ENCODE peak calls at places on chromosomes 3 and 15, in five cellular contexts. One of them, this sample, is unnamed.

GRCh38 chr3:12957824-12958792 is 115.1 kb downstream of the IQSEC1 start:
- DNase-seq in HepG2: no peak
- DNase-seq in K562: no peak
- DNase-seq in GM12878: no peak
- DNase-seq in A549: no peak
- DNase-seq in this sample: no peak

GRCh38 chr3:1883489-1883888 is 215.2 kb upstream of the CNTN4 start:
- DNase-seq in HepG2: no peak
- DNase-seq in GM12878: no peak
- DNase-seq in K562: no peak
- DNase-seq in A549: no peak
- DNase-seq in this sample: no peak

GRCh38 chr15:68637755-68638405 is 59.1 kb downstream of the CORO2B start:
- DNase-seq in GM12878: no peak
- DNase-seq in HepG2: no peak
- DNase-seq in A549: no peak
- DNase-seq in K562: no peak
- DNase-seq in this sample: no peak

GRCh38 chr15:27866505-27867165 is 232.5 kb downstream of the OCA2 start:
- DNase-seq in K562: no peak
- DNase-seq in HepG2: no peak
- DNase-seq in GM12878: no peak
- DNase-seq in A549: no peak
- DNase-seq in this sample: no peak

GRCh38 chr15:94247789-94248638 is 16.7 kb downstream of the MCTP2 start:
- DNase-seq in HepG2: peak
- DNase-seq in A549: no peak
- DNase-seq in K562: no peak
- DNase-seq in GM12878: no peak
- DNase-seq in this sample: no peak

GRCh38 chr3:69746119-69746518 is 6.9 kb downstream of the MITF start:
- DNase-seq in A549: no peak
- DNase-seq in GM12878: no peak
- DNase-seq in K562: no peak
- DNase-seq in HepG2: no peak
- DNase-seq in this sample: no peak

GRCh38 chr15:82832601-82833209 is 23.3 kb downstream of the WHAMM start:
- DNase-seq in HepG2: no peak
- DNase-seq in K562: no peak
- DNase-seq in A549: peak
- DNase-seq in GM12878: peak
- DNase-seq in this sample: no peak

GRCh38 chr3:133413166-133414020 is 13.5 kb downstream of the BFSP2 start:
- DNase-seq in A549: no peak
- DNase-seq in HepG2: no peak
- DNase-seq in K562: no peak
- DNase-seq in GM12878: no peak
- DNase-seq in this sample: no peak

GRCh38 chr15:30990036-30990435 is 1.4 kb downstream of the MTMR10 start:
- DNase-seq in GM12878: no peak
- DNase-seq in HepG2: peak
- DNase-seq in K562: no peak
- DNase-seq in A549: peak
- DNase-seq in this sample: no peak

GRCh38 chr3:169150874-169151273 is 512.6 kb downstream of the MECOM start:
- DNase-seq in K562: no peak
- DNase-seq in HepG2: no peak
- DNase-seq in A549: no peak
- DNase-seq in GM12878: no peak
- DNase-seq in this sample: no peak

GRCh38 chr3:68972358-68972979 is 40.1 kb upstream of the TAFA4 start:
- DNase-seq in HepG2: peak
- DNase-seq in GM12878: no peak
- DNase-seq in A549: peak
- DNase-seq in K562: peak
- DNase-seq in this sample: peak

GRCh38 chr3:43405888-43406636 is 119.7 kb downstream of the SNRK start:
- DNase-seq in GM12878: no peak
- DNase-seq in K562: peak
- DNase-seq in HepG2: no peak
- DNase-seq in A549: no peak
- DNase-seq in this sample: no peak

GRCh38 chr3:172329070-172329469 is 119.2 kb downstream of the GHSR start:
- DNase-seq in HepG2: no peak
- DNase-seq in K562: no peak
- DNase-seq in A549: no peak
- DNase-seq in GM12878: no peak
- DNase-seq in this sample: peak

GRCh38 chr3:148902173-148902791 is 37.2 kb downstream of the CPA3 start:
- DNase-seq in A549: no peak
- DNase-seq in GM12878: no peak
- DNase-seq in HepG2: no peak
- DNase-seq in K562: no peak
- DNase-seq in this sample: no peak

GRCh38 chr3:64763980-64764379 is 76.2 kb upstream of the ADAMTS9 start:
- DNase-seq in A549: no peak
- DNase-seq in GM12878: no peak
- DNase-seq in HepG2: no peak
- DNase-seq in K562: no peak
- DNase-seq in this sample: peak

GRCh38 chr3:192033246-192033645 is 572.3 kb downstream of the PYDC2 start:
- DNase-seq in GM12878: no peak
- DNase-seq in K562: no peak
- DNase-seq in A549: no peak
- DNase-seq in HepG2: no peak
- DNase-seq in this sample: no peak

GRCh38 chr3:49422379-49423248 is at the start of gene AMT:
- DNase-seq in GM12878: no peak
- DNase-seq in HepG2: peak
- DNase-seq in A549: no peak
- DNase-seq in K562: no peak
- DNase-seq in this sample: peak

GRCh38 chr3:156050918-156051317 is 69.5 kb upstream of the KCNAB1 start:
- DNase-seq in GM12878: no peak
- DNase-seq in A549: no peak
- DNase-seq in HepG2: no peak
- DNase-seq in K562: peak
- DNase-seq in this sample: no peak

GRCh38 chr15:55475842-55476241 is 32.2 kb downstream of the DNAAF4 start:
- DNase-seq in A549: no peak
- DNase-seq in GM12878: peak
- DNase-seq in HepG2: no peak
- DNase-seq in K562: no peak
- DNase-seq in this sample: no peak

GRCh38 chr15:83837946-83838571 is 184.1 kb downstream of the ADAMTSL3 start:
- DNase-seq in HepG2: peak
- DNase-seq in K562: peak
- DNase-seq in A549: peak
- DNase-seq in GM12878: no peak
- DNase-seq in this sample: peak

GRCh38 chr15:61659571-61660190 is 400.6 kb downstream of the VPS13C start:
- DNase-seq in GM12878: no peak
- DNase-seq in HepG2: no peak
- DNase-seq in A549: no peak
- DNase-seq in K562: no peak
- DNase-seq in this sample: no peak

GRCh38 chr15:42210703-42211102 is 2.6 kb upstream of the VPS39 start:
- DNase-seq in A549: no peak
- DNase-seq in K562: no peak
- DNase-seq in GM12878: no peak
- DNase-seq in HepG2: no peak
- DNase-seq in this sample: no peak

GRCh38 chr3:123397921-123398785 is 50.7 kb downstream of the ADCY5 start:
- DNase-seq in HepG2: no peak
- DNase-seq in A549: no peak
- DNase-seq in GM12878: no peak
- DNase-seq in K562: no peak
- DNase-seq in this sample: no peak

GRCh38 chr3:179732661-179733348 is 80.0 kb downstream of the USP13 start:
- DNase-seq in HepG2: peak
- DNase-seq in A549: no peak
- DNase-seq in K562: no peak
- DNase-seq in GM12878: no peak
- DNase-seq in this sample: no peak

GRCh38 chr3:72629191-72629611 is 219.0 kb downstream of the SHQ1 start:
- DNase-seq in GM12878: no peak
- DNase-seq in HepG2: no peak
- DNase-seq in A549: no peak
- DNase-seq in K562: no peak
- DNase-seq in this sample: no peak

GRCh38 chr15:90838544-90838943 is 29.8 kb upstream of the FURIN start:
- DNase-seq in K562: no peak
- DNase-seq in HepG2: no peak
- DNase-seq in GM12878: no peak
- DNase-seq in A549: no peak
- DNase-seq in this sample: no peak

GRCh38 chr15:90838066-90838465 is 30.3 kb upstream of the FURIN start:
- DNase-seq in HepG2: no peak
- DNase-seq in A549: no peak
- DNase-seq in GM12878: no peak
- DNase-seq in K562: no peak
- DNase-seq in this sample: no peak

GRCh38 chr15:90837052-90837621 is 31.3 kb upstream of the FURIN start:
- DNase-seq in A549: no peak
- DNase-seq in GM12878: no peak
- DNase-seq in K562: no peak
- DNase-seq in HepG2: no peak
- DNase-seq in this sample: no peak

GRCh38 chr15:90836296-90836871 is 32.0 kb upstream of the FURIN start:
- DNase-seq in GM12878: no peak
- DNase-seq in K562: peak
- DNase-seq in HepG2: peak
- DNase-seq in A549: peak
- DNase-seq in this sample: no peak

GRCh38 chr15:90834626-90835025 is 33.8 kb upstream of the FURIN start:
- DNase-seq in GM12878: no peak
- DNase-seq in HepG2: no peak
- DNase-seq in A549: no peak
- DNase-seq in K562: peak
- DNase-seq in this sample: no peak
- TF ChIP-seq JUNB in GM12878: no peak
- TF ChIP-seq JUNB in HepG2: no peak
- TF ChIP-seq JUNB in A549: no peak
- TF ChIP-seq JUNB in K562: no peak
- TF ChIP-seq JUNB in this sample: no peak

GRCh38 chr15:95511680-95512079 is 818.8 kb upstream of the NR2F2 start:
- DNase-seq in GM12878: no peak
- DNase-seq in A549: no peak
- DNase-seq in HepG2: no peak
- DNase-seq in K562: no peak
- DNase-seq in this sample: no peak
- TF ChIP-seq JUNB in GM12878: no peak
- TF ChIP-seq JUNB in A549: no peak
- TF ChIP-seq JUNB in HepG2: no peak
- TF ChIP-seq JUNB in K562: no peak
- TF ChIP-seq JUNB in this sample: no peak

DNA sequence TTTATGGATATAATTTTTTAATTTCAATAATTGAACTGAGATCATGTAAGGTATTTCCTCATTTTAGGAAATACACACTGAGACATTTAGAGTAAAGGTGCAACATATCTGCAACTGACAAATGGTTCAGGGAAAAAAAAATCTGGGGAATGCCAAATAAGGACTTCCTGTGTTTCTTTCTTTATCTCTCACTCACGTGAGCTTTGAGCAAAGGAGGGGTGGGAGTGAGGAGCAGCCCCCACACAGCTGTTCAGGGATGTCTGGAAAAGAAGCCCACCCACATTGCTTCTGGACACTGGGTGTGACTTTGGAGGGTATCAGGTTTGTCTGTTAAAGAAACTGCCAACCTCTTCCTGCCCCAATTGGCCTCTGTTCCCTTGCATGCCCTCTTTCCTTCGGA is 5.6 kb upstream of the TP63 start:
- DNase-seq in GM12878: no peak
- DNase-seq in HepG2: no peak
- DNase-seq in A549: no peak
- DNase-seq in K562: no peak
- DNase-seq in this sample: no peak
- TF ChIP-seq JUNB in GM12878: no peak
- TF ChIP-seq JUNB in HepG2: no peak
- TF ChIP-seq JUNB in A549: no peak
- TF ChIP-seq JUNB in K562: no peak
- TF ChIP-seq JUNB in this sample: no peak

GRCh38 chr3:129688310-129688895 is 81.9 kb upstream of the PLXND1 start:
- DNase-seq in A549: no peak
- DNase-seq in GM12878: no peak
- DNase-seq in HepG2: peak
- DNase-seq in K562: no peak
- DNase-seq in this sample: peak
- TF ChIP-seq JUNB in A549: no peak
- TF ChIP-seq JUNB in GM12878: no peak
- TF ChIP-seq JUNB in HepG2: no peak
- TF ChIP-seq JUNB in K562: no peak
- TF ChIP-seq JUNB in this sample: no peak

GRCh38 chr3:117842086-117842485 is 1132.5 kb downstream of the TUSC7 start:
- DNase-seq in HepG2: no peak
- DNase-seq in A549: no peak
- DNase-seq in GM12878: no peak
- DNase-seq in K562: no peak
- DNase-seq in this sample: no peak
- TF ChIP-seq JUNB in HepG2: no peak
- TF ChIP-seq JUNB in A549: no peak
- TF ChIP-seq JUNB in GM12878: no peak
- TF ChIP-seq JUNB in K562: no peak
- TF ChIP-seq JUNB in this sample: no peak

GRCh38 chr15:67059127-67059553 is 6.3 kb upstream of the SMAD3 start:
- DNase-seq in HepG2: peak
- DNase-seq in A549: no peak
- DNase-seq in GM12878: no peak
- DNase-seq in K562: no peak
- DNase-seq in this sample: no peak
- TF ChIP-seq JUNB in HepG2: no peak
- TF ChIP-seq JUNB in A549: no peak
- TF ChIP-seq JUNB in GM12878: no peak
- TF ChIP-seq JUNB in K562: no peak
- TF ChIP-seq JUNB in this sample: no peak

GRCh38 chr3:36695113-36695768 is 69.1 kb downstream of the DCLK3 start:
- DNase-seq in HepG2: no peak
- DNase-seq in A549: no peak
- DNase-seq in GM12878: no peak
- DNase-seq in K562: no peak
- DNase-seq in this sample: no peak

GRCh38 chr3:36695769-36696137 is 68.6 kb downstream of the DCLK3 start:
- DNase-seq in K562: no peak
- DNase-seq in A549: no peak
- DNase-seq in GM12878: no peak
- DNase-seq in HepG2: no peak
- DNase-seq in this sample: no peak

GRCh38 chr3:36696799-36697198 is 67.6 kb downstream of the DCLK3 start:
- DNase-seq in GM12878: no peak
- DNase-seq in A549: no peak
- DNase-seq in K562: no peak
- DNase-seq in HepG2: no peak
- DNase-seq in this sample: no peak

GRCh38 chr3:36698314-36698713 is 66.0 kb downstream of the DCLK3 start:
- DNase-seq in A549: no peak
- DNase-seq in GM12878: no peak
- DNase-seq in K562: no peak
- DNase-seq in HepG2: no peak
- DNase-seq in this sample: peak

GRCh38 chr3:36697397-36698001 is 66.9 kb downstream of the DCLK3 start:
- DNase-seq in HepG2: no peak
- DNase-seq in GM12878: no peak
- DNase-seq in A549: no peak
- DNase-seq in K562: no peak
- DNase-seq in this sample: peak
- TF ChIP-seq JUNB in HepG2: no peak
- TF ChIP-seq JUNB in GM12878: no peak
- TF ChIP-seq JUNB in A549: no peak
- TF ChIP-seq JUNB in K562: no peak
- TF ChIP-seq JUNB in this sample: no peak